ENCODE peak calls at places on chromosomes 11 and 22, in eight cellular contexts. Z, H, S, U, B, L, T and V are unnamed samples.

GRCh38 chr11:57345555-57346151 is 7.5 kb downstream of the P2RX3 start:
- DNase-seq in Z (peak), H (peak), S (peak), U (peak), B (peak), L (peak), T (peak), V (peak)

GRCh38 chr11:59865031-59865430 is 1.3 kb downstream of the TCN1 start:
- DNase-seq in Z (no peak), H (no peak), S (no peak), U (no peak), B (no peak), L (no peak), T (no peak), V (no peak)

GRCh38 chr11:112082729-112083128 is 3.8 kb downstream of the TIMM8B start:
- DNase-seq in Z (peak), H (no peak), S (no peak), U (no peak), B (no peak), L (no peak), T (no peak), V (no peak)

GRCh38 chr11:69306821-69307220 is 12.9 kb downstream of the MYEOV start:
- DNase-seq in Z (no peak), H (no peak), S (no peak), U (no peak), B (no peak), L (no peak), T (no peak), V (no peak)

GRCh38 chr11:975824-976223 is 50.2 kb downstream of the AP2A2 start:
- DNase-seq in Z (peak), H (no peak), S (no peak), U (no peak), B (peak), L (no peak), T (peak), V (no peak)

GRCh38 chr22:45185718-45186511 is 22.2 kb downstream of the NUP50 start:
- DNase-seq in Z (no peak), H (no peak), S (peak), U (no peak), B (no peak), L (no peak), T (no peak), V (no peak)

GRCh38 chr22:19757985-19758895 is 2.3 kb upstream of the TBX1 start:
- DNase-seq in Z (no peak), H (no peak), S (no peak), U (no peak), B (peak), L (no peak), T (no peak), V (no peak)

GRCh38 chr11:73383249-73384126 is 7.3 kb downstream of the RELT start:
- DNase-seq in Z (no peak), H (peak), S (no peak), U (no peak), B (no peak), L (no peak), T (no peak), V (no peak)

GRCh38 chr11:63769044-63769718 is 606 bp upstream of the ZFTA start:
- DNase-seq in Z (no peak), H (no peak), S (peak), U (peak), B (peak), L (no peak), T (peak), V (peak)

GRCh38 chr11:63766501-63767270 is 1.9 kb downstream of the ZFTA start:
- DNase-seq in Z (no peak), H (no peak), S (no peak), U (no peak), B (no peak), L (no peak), T (no peak), V (no peak)

GRCh38 chr11:63767415-63768231 is 952 bp downstream of the ZFTA start:
- DNase-seq in Z (peak), H (no peak), S (peak), U (peak), B (peak), L (peak), T (peak), V (peak)

GRCh38 chr11:63769719-63770443 is 1.3 kb upstream of the ZFTA start:
- DNase-seq in Z (no peak), H (no peak), S (no peak), U (peak), B (peak), L (no peak), T (no peak), V (no peak)

DNA sequence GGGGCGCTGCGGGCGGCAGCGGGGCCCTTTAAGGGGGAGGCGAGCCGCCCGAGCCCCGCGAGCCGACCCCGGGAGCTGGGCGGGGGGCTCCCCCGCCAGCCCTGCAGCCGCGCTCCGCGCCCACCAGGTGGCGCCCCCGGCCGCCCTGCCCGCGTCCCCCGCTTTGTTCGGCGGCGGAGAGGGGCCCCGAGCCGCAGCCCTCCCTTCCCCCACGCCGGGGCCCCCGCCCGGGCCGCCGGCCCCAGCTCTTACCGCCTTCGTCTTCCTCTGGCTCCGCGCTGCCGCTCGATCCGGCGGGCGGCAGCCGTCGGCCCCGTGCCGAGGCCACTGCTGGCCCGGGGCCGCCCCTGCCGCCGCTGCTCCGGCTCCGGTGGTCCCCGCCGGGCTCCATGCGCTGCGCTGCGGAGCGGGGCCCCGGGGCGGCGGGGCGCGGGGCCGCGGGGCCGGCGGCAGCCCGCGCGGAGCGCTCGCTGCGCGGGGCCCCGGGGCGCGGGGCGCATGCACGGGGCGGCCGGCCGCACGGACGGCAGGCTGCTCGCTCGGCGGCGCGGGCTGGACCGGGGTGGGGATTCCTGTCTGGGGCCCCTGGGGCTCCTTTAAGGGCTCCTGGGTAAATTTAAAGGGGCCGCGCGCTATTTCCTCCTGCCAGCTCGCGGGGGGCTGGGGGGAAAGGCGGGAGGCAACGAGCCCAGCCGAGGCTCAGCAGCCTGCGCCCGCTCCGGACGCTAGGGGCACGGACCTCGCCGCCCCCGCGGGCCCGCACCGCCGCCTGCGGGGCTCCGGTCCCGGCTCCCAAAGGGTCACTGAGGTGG is at the start of gene ZFTA:
- DNase-seq in Z (peak), H (peak), S (peak), U (peak), B (peak), L (no peak), T (peak), V (peak)
- TF ChIP-seq POLR2A in Z (no peak), H (no peak), S (peak), U (no peak), B (peak), L (no peak), T (no peak), V (peak)

DNA sequence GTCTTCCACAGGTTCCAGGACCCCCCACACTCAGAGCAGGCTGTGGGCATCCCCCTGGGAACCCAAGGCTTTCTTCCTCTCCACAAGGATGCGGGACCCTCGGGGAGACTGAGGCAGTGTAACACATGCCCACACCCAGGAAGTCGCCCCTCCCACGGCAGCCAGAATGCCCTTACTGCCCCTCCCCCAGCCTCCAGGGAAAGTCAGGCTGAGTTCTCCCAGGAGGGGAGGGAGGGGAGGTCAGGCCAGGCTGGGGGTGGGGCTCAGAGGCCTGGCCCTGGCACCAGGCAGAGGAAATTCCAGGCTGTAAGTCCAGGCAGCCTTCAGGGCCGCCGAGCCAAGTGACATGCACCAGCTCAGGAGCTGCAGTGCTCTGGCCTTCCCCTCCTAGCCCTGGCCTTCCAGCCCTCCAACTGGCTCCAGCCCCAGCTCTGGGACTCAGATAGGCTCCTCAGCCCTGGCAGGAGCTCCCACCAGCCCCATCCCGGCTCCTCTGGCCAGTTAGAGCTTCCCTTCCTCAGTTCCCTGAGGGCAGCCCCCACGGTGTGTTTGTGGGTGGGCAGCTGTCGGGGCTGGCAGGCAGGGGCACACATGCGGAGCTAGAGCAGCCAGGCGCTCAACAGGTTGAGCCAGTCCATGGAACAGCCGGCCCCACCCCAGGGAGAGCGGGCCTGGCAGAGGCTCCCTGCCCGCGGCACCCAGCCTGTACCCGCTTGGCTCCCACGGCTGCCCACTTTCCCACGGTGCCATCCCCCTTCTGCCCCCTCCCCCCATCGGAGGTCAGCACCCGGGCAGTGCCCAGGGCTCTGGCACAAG is 3.6 kb downstream of the BCL9L start:
- DNase-seq in Z (peak), H (peak), S (peak), U (peak), B (peak), L (no peak), T (no peak), V (no peak)
- TF ChIP-seq POLR2A in Z (no peak), H (no peak), S (peak), U (peak), B (no peak), L (peak), T (no peak), V (peak)

GRCh38 chr22:27801197-27801615 is 350 bp downstream of the MN1 start:
- DNase-seq in Z (peak), H (peak), S (no peak), U (peak), B (peak), L (no peak), T (no peak), V (peak)

GRCh38 chr22:27801616-27802388 is at the start of gene MN1:
- DNase-seq in Z (peak), H (peak), S (no peak), U (peak), B (peak), L (peak), T (no peak), V (peak)

GRCh38 chr22:27798526-27799333 is 2.8 kb downstream of the MN1 start:
- DNase-seq in Z (no peak), H (no peak), S (no peak), U (no peak), B (no peak), L (no peak), T (no peak), V (no peak)

GRCh38 chr22:27799334-27800249 is 2.0 kb downstream of the MN1 start:
- DNase-seq in Z (no peak), H (peak), S (no peak), U (peak), B (no peak), L (no peak), T (no peak), V (no peak)

GRCh38 chr22:27800250-27801131 is 1.1 kb downstream of the MN1 start:
- DNase-seq in Z (no peak), H (no peak), S (no peak), U (no peak), B (no peak), L (no peak), T (no peak), V (no peak)
- TF ChIP-seq POLR2A in Z (no peak), H (no peak), S (no peak), U (no peak), B (no peak), L (no peak), T (no peak), V (no peak)

DNA sequence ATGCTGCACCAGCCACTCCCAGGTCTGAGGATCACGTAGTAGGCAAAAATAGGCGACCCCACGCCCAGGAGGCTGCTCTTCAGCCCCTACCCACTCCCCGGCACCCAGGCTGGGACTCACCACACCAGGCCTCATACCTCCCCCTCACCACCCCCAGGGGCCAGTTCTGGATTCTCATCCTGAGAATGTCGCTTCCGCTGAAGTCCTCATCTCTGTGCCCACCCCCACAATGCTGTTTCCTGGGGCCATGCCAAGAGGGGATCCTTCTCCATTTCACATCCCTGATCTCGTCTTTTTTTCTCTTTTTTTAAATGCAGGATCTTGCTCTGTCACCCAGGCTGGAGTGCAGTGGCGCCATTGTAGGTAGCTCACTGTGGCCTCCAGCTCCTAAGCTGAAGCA is 1.7 kb upstream of the OSM start:
- DNase-seq in Z (no peak), H (no peak), S (no peak), U (no peak), B (no peak), L (no peak), T (no peak), V (no peak)
- TF ChIP-seq POLR2A in Z (no peak), H (no peak), S (no peak), U (no peak), B (no peak), L (no peak), T (no peak), V (no peak)

GRCh38 chr11:75733346-75734107 is 15.9 kb downstream of the MOGAT2 start:
- DNase-seq in Z (no peak), H (peak), S (no peak), U (no peak), B (no peak), L (no peak), T (no peak), V (no peak)

GRCh38 chr11:75735181-75735845 is 17.7 kb downstream of the MOGAT2 start:
- DNase-seq in Z (no peak), H (no peak), S (no peak), U (no peak), B (no peak), L (no peak), T (no peak), V (no peak)

GRCh38 chr11:75731095-75731494 is 13.5 kb downstream of the MOGAT2 start:
- DNase-seq in Z (no peak), H (peak), S (no peak), U (no peak), B (no peak), L (no peak), T (no peak), V (no peak)

GRCh38 chr11:75737314-75737713 is 19.7 kb downstream of the MOGAT2 start:
- DNase-seq in Z (no peak), H (no peak), S (no peak), U (no peak), B (no peak), L (no peak), T (no peak), V (no peak)

DNA sequence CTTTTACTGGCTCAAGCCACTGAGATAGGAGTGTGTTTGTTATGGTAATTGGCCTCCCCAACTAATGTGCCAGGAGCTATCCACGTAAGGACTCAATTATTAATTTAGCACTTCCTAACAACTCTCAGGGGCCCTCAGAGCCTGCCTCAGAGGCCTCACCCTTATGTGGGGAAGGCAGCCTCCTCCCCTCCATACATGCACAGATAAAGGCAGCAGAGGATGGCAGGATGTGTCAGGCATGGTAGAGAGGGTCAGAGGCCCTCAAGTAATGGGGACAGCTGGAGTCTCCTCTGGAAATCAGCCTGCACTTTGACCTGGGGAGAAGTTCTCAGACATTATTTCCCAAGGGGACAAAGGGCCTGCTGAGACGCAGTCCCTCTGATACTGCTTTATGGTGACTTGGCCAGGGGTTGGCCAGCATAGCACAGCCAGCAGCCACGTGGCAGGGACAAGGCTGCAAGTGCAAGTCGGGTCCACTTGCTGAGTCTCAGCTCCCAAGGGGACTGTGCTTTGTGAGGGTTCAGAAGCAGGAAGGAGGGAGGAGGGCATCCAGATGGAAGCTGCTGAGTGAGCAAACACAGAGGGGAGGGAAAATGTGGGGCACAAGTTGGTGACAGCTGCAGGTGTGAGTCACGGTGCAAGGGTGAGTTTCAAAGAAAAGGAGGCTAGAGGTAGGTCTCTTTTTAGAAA is 17.0 kb downstream of the MOGAT2 start:
- DNase-seq in Z (no peak), H (peak), S (no peak), U (peak), B (no peak), L (no peak), T (no peak), V (no peak)
- TF ChIP-seq POLR2A in Z (no peak), H (no peak), S (no peak), U (no peak), B (no peak), L (no peak), T (no peak), V (no peak)